ENCODE peak calls at places on chromosomes 3 and 15, in nine cellular contexts. G, C, B, R, P, U, Z, A and H are unnamed samples.

GRCh38 chr3:161598639-161599038 is 102.0 kb downstream of the OTOL1 start:
- DNase-seq in G (no peak), C (no peak), B (no peak), R (no peak), P (no peak), U (no peak), Z (no peak), A (no peak), H (no peak)

GRCh38 chr15:33808720-33809119 is 159.6 kb upstream of the CHRM5 start:
- DNase-seq in G (no peak), C (no peak), B (no peak), R (no peak), P (no peak), U (no peak), Z (no peak), A (no peak), H (no peak)

GRCh38 chr15:45165536-45165935 is 22.2 kb downstream of the SHF start:
- DNase-seq in G (no peak), C (no peak), B (no peak), R (no peak), P (no peak), U (no peak), Z (no peak), A (no peak), H (no peak)

GRCh38 chr3:35200056-35200455 is 439.3 kb upstream of the ARPP21 start:
- DNase-seq in G (no peak), C (no peak), B (no peak), R (no peak), P (no peak), U (no peak), Z (peak), A (peak), H (no peak)

GRCh38 chr15:52493968-52494367 is 34.7 kb downstream of the MYO5A start:
- DNase-seq in G (no peak), C (no peak), B (no peak), R (no peak), P (no peak), U (no peak), Z (no peak), A (no peak), H (no peak)

GRCh38 chr3:126927846-126928245 is 55.1 kb upstream of the PLXNA1 start:
- DNase-seq in G (no peak), C (no peak), B (no peak), R (no peak), P (no peak), U (no peak), Z (no peak), A (no peak), H (no peak)

GRCh38 chr15:45027220-45027619 is 4.2 kb downstream of the SORD start:
- DNase-seq in G (no peak), C (no peak), B (no peak), R (no peak), P (no peak), U (no peak), Z (no peak), A (no peak), H (no peak)

GRCh38 chr15:73283341-73283962 is 85.3 kb downstream of the HCN4 start:
- DNase-seq in G (no peak), C (no peak), B (no peak), R (no peak), P (no peak), U (no peak), Z (no peak), A (no peak), H (no peak)

GRCh38 chr3:194739498-194740284 is 54.0 kb downstream of the FAM43A start:
- DNase-seq in G (peak), C (no peak), B (no peak), R (no peak), P (no peak), U (no peak), Z (peak), A (peak), H (no peak)

GRCh38 chr15:30042556-30042955 is 40.2 kb upstream of the GOLGA8J start:
- DNase-seq in G (no peak), C (no peak), B (no peak), R (no peak), P (no peak), U (no peak), Z (no peak), A (peak), H (no peak)

GRCh38 chr3:53630547-53630946 is 136.1 kb downstream of the CACNA1D start:
- DNase-seq in G (peak), C (no peak), B (no peak), R (no peak), P (no peak), U (no peak), Z (peak), A (peak), H (no peak)

GRCh38 chr15:58327958-58328357 is 103.8 kb upstream of the LIPC start:
- DNase-seq in G (no peak), C (no peak), B (no peak), R (no peak), P (no peak), U (no peak), Z (no peak), A (no peak), H (no peak)
- H3K4me3 ChIP-seq in G (no peak), C (no peak), B (no peak), R (no peak), P (no peak), U (no peak), Z (no peak), A (no peak), H (no peak)

DNA sequence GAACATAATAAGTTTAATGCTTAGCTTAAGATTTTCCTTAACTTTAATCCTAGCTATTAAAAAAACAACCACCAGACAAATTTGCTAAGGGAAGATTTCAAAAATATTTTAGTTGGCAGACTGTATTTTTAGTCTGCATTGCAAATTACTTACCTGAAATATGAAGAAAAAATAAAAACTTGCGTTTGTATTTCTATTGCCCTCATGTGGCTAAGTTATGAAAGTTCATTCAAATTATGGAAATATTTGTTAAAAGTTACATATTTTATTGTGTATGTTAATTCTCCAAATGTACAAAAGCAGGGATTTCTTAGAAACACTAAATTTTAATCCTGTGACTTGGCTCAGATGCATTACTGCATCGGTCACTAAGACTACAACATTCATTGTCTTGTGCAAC is 15.0 kb downstream of the GTF2A2 start:
- DNase-seq in G (no peak), C (no peak), B (no peak), R (no peak), P (no peak), U (no peak), Z (no peak), A (no peak), H (no peak)
- TF ChIP-seq CTCF in G (no peak), C (no peak), B (no peak), R (no peak), P (no peak), U (no peak), Z (peak), A (peak), H (peak)

DNA sequence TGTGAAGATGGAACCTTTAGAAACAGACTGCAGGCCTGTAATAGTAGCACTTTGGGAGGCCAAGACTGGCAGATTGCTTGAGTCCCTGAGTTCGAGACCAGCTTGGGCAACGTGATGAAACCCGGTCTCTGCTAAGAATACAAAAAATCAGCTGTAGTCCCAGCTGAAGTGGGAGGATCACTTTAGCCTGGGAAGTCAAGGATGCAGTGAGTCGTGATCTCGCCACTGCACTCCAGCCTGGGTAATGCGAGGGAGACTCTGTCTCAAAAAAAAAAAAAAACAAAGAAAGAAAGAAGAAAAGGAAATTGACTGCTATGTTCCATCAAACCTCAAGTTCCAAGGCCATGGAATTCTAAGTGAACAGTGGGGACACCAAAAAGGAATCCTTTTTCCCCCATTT is 2.2 kb downstream of the EOGT start:
- DNase-seq in G (no peak), C (no peak), B (no peak), R (no peak), P (no peak), U (no peak), Z (no peak), A (no peak), H (no peak)
- H3K4me3 ChIP-seq in G (no peak), C (peak), B (no peak), R (no peak), P (no peak), U (no peak), Z (no peak), A (no peak), H (no peak)

GRCh38 chr15:71109130-71109529 is 6.1 kb upstream of the THSD4 start:
- DNase-seq in G (no peak), C (no peak), B (no peak), R (no peak), P (no peak), U (no peak), Z (no peak), A (peak), H (no peak)
- TF ChIP-seq CTCF in G (no peak), C (no peak), B (no peak), R (no peak), P (no peak), U (no peak), Z (no peak), A (peak), H (no peak)

DNA sequence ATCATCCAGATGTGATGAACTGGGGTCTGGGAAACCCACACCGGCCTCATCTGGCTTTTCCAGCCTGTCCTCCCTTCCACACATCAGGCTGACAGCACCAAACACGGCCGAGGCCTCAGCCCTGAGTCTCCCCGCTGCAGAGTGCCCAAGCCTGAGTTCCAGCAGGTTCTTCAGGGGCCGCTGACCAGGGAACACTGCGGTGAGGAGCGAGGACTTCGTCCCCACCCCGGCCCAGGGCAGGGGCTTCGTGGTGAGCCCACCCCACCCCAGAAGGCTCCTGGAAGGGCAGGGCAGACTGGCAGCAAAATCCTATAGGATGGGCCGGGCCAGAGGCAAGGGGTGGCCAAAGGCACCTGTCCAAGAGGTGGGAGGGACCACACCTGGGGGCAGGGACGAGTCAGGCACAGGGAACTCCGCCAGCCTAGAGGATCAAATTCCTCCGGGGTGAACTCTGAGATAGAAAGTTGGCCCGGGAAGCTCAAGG is at the start of gene SLC51A:
- DNase-seq in G (no peak), C (no peak), B (no peak), R (no peak), P (peak), U (no peak), Z (no peak), A (no peak), H (no peak)
- H3K4me3 ChIP-seq in G (peak), C (no peak), B (no peak), R (no peak), P (peak), U (no peak), Z (no peak), A (no peak), H (no peak)

GRCh38 chr3:11221818-11222217 is 50.4 kb upstream of the ATG7 start:
- DNase-seq in G (no peak), C (no peak), B (no peak), R (no peak), P (no peak), U (no peak), Z (no peak), A (no peak), H (no peak)
- TF ChIP-seq CTCF in G (no peak), C (peak), B (no peak), R (no peak), P (peak), U (no peak), Z (no peak), A (peak), H (no peak)

GRCh38 chr15:63986751-63987341 is 59.4 kb downstream of the DAPK2 start:
- DNase-seq in G (no peak), C (no peak), B (no peak), R (peak), P (no peak), U (peak), Z (no peak), A (no peak), H (peak)
- H3K4me3 ChIP-seq in G (no peak), C (no peak), B (no peak), R (peak), P (no peak), U (no peak), Z (no peak), A (no peak), H (no peak)

GRCh38 chr3:58577269-58577821 is at the start of gene FAM107A:
- DNase-seq in G (no peak), C (peak), B (no peak), R (no peak), P (peak), U (no peak), Z (peak), A (peak), H (no peak)
- TF ChIP-seq CTCF in G (no peak), C (no peak), B (no peak), R (no peak), P (peak), U (no peak), Z (no peak), A (no peak), H (no peak)

GRCh38 chr3:31929826-31930502 is 51.1 kb downstream of the OSBPL10 start:
- DNase-seq in G (no peak), C (no peak), B (no peak), R (no peak), P (no peak), U (no peak), Z (no peak), A (no peak), H (no peak)
- H3K4me3 ChIP-seq in G (no peak), C (no peak), B (no peak), R (no peak), P (no peak), U (no peak), Z (no peak), A (no peak), H (no peak)

GRCh38 chr15:64162869-64163661 is at the start of gene PPIB:
- DNase-seq in G (peak), C (peak), B (no peak), R (peak), P (peak), U (peak), Z (peak), A (peak), H (peak)
- TF ChIP-seq CTCF in G (peak), C (peak), B (peak), R (peak), P (peak), U (peak), Z (peak), A (peak), H (peak)